ENCODE peak calls at places on chromosomes 5 and 9, in ten cellular contexts. Y is CD8-positive, alpha-beta memory T cell; D is GM23248; C is HCT116; J is SK-N-SH; H is PC-9; G is colonic mucosa; S is left ventricle myocardium inferior; M is neural progenitor cell; X is Peyer's patch. E is an unnamed sample.

GRCh38 chr5:40981420-40981819 is 72.1 kb downstream of the C7 start:
- DNase-seq in G (no peak), M (no peak), X (no peak), S (no peak), Y (no peak), D (no peak), C (no peak), J (no peak), H (no peak), E (no peak)

GRCh38 chr5:82975396-82975795 is 101.8 kb downstream of the TMEM167A start:
- DNase-seq in Y (no peak), S (no peak), X (no peak), H (no peak), C (no peak), G (no peak), M (peak; percentile 10), J (no peak), D (peak; percentile 6), E (no peak)

GRCh38 chr9:20188616-20189212 is 399.9 kb upstream of the SLC24A2 start:
- DNase-seq in M (no peak), C (no peak), S (no peak), X (no peak), D (no peak), Y (no peak), G (no peak), H (no peak), J (no peak), E (no peak)

GRCh38 chr5:31854181-31854624 is 215.3 kb downstream of the PDZD2 start:
- DNase-seq in H (no peak), M (peak; percentile 49), X (no peak), C (no peak), J (no peak), G (no peak), D (peak; percentile 16), Y (no peak), S (peak; percentile 33), E (peak; percentile 17)

GRCh38 chr9:131671150-131671549 is 68.7 kb downstream of the RAPGEF1 start:
- DNase-seq in S (no peak), D (no peak), H (no peak), J (no peak), C (no peak), G (no peak), Y (no peak), M (peak; percentile 40), X (no peak), E (no peak)

GRCh38 chr5:1288439-1289335 is 6.2 kb downstream of the TERT start:
- DNase-seq in G (no peak), H (no peak), D (no peak), Y (no peak), M (no peak), S (no peak), J (no peak), X (peak; percentile 42), C (no peak), E (no peak)

GRCh38 chr5:172529896-172530295 is 75.6 kb upstream of the SH3PXD2B start:
- DNase-seq in D (no peak), G (peak; percentile 13), M (no peak), J (no peak), S (no peak), Y (no peak), H (no peak), C (no peak), X (no peak), E (no peak)

GRCh38 chr5:108369167-108369566 is 12.7 kb downstream of the FBXL17 start:
- DNase-seq in J (no peak), S (no peak), C (no peak), H (no peak), D (no peak), Y (no peak), G (no peak), X (no peak), M (no peak), E (no peak)

GRCh38 chr9:111828193-111828592 is 33.5 kb upstream of the SHOC1 start:
- DNase-seq in G (no peak), C (no peak), J (no peak), X (no peak), M (no peak), Y (no peak), H (no peak), S (no peak), D (peak; percentile 23), E (no peak)

GRCh38 chr5:147037517-147038205 is 159.1 kb upstream of the PPP2R2B start:
- DNase-seq in Y (no peak), J (no peak), X (no peak), C (peak; percentile 31), S (no peak), M (no peak), G (no peak), D (peak; percentile 85), H (no peak), E (no peak)

GRCh38 chr5:89816038-89816437 is 593.5 kb downstream of the CETN3 start:
- DNase-seq in D (peak; percentile 23), G (no peak), S (no peak), X (no peak), J (no peak), C (no peak), M (no peak), H (no peak), Y (no peak), E (no peak)

GRCh38 chr5:3417376-3417943 is 178.2 kb upstream of the IRX1 start:
- DNase-seq in Y (no peak), M (peak; percentile 19), C (no peak), X (no peak), G (no peak), D (no peak), S (no peak), J (no peak), H (no peak), E (no peak)

GRCh38 chr5:25862276-25862675 is 1176.1 kb downstream of the CDH9 start:
- DNase-seq in D (no peak), S (no peak), C (no peak), J (no peak), Y (no peak), G (no peak), M (no peak), X (no peak), H (no peak), E (no peak)

GRCh38 chr5:123964916-123965315 is 452.9 kb downstream of the CSNK1G3 start:
- DNase-seq in G (no peak), H (no peak), D (peak; percentile 3), Y (no peak), X (no peak), S (no peak), M (no peak), C (no peak), J (no peak), E (no peak)

GRCh38 chr5:65481171-65481575 is 547 bp downstream of the ADAMTS6 start:
- DNase-seq in S (no peak), M (peak; percentile 2), Y (no peak), J (peak; percentile 16), C (no peak), X (no peak), H (no peak), D (peak; percentile 44), G (no peak), E (no peak)

GRCh38 chr5:172646716-172647285 is 5.7 kb downstream of the NEURL1B start:
- DNase-seq in G (peak; percentile 49), Y (no peak), X (no peak), D (peak; percentile 28), S (peak; percentile 47), M (peak; percentile 75), C (no peak), H (no peak), J (no peak), E (no peak)

DNA sequence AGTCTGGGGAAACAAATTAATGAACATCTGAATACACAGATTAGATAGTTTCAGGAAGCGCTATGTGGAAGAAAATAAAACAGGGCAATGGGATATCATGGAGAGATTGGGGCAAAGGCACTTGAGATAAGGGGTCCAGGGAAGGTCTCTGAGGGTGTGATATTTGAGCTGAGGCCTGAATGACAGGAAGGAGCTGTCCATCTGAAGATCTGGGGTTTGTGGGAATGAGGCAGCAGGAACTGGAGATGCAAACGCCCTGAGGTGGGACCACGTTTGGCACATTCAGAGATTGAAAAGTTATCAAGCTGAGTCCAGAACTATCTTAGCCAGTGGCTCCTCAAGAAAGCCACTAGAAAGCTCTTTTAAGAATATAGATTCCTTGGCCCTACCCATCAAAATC is 8.7 kb upstream of the DAB2IP start:
- DNase-seq in D (no peak), C (no peak), J (no peak), Y (no peak), H (no peak), S (no peak), X (no peak), G (no peak), M (no peak), E (no peak)
- H3K4me1 ChIP-seq in D (peaks cover 1% of the 10 kb centered on the region), C (peaks cover 14% of the 10 kb centered on the region), J (peaks cover under 1% of the 10 kb centered on the region), Y (no peaks in the 10 kb centered on the region), H (peaks cover 5% of the 10 kb centered on the region), S (peaks cover 86% of the 10 kb centered on the region), X (peaks cover 6% of the 10 kb centered on the region), G (peaks cover 13% of the 10 kb centered on the region), M (peaks cover 25% of the 10 kb centered on the region), E (peaks cover 5% of the 10 kb centered on the region)

DNA sequence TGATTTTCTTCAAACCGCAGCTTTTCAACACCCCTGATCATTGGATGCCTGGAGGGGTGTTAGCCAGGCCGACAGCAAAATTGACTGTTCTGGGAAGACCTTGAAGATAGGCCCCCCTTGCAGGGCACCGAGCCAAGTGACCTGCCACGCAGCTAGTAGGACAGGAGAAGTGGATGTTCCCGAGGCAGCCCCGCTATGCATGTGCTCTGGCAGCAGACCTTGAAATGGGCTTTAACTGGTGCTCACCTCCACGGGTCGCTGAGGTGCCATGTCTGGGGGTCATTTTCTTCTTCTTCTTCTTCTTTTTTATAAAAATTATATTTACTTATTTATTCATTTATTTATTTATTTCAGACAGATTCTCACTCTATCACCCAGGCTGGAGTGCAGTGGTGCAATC is 12.6 kb downstream of the FGF18 start:
- DNase-seq in S (no peak), H (no peak), X (no peak), D (no peak), M (no peak), G (no peak), J (no peak), C (no peak), Y (no peak), E (no peak)
- H3K4me3 ChIP-seq in S (no peak overlapping the region), H (no peak overlapping the region), X (no peak overlapping the region), D (no peak overlapping the region), M (no peak overlapping the region), G (no peak overlapping the region), J (no peak overlapping the region), C (no peak overlapping the region), Y (no peak overlapping the region), E (no peak overlapping the region)

GRCh38 chr5:150503977-150504620 is 3.8 kb upstream of the NDST1 start:
- DNase-seq in J (peak; percentile 83), X (no peak), C (no peak), H (no peak), M (no peak), S (peak; percentile 63), G (peak; percentile 84), D (peak; percentile 73), Y (no peak), E (peak; percentile 90)
- H3K4me1 ChIP-seq in J (no peaks in the 10 kb centered on the region), X (peaks cover 3% of the 10 kb centered on the region), C (peaks cover 34% of the 10 kb centered on the region), H (no peaks in the 10 kb centered on the region), M (peaks cover 55% of the 10 kb centered on the region), S (peaks cover 100% of the 10 kb centered on the region), G (peaks cover 25% of the 10 kb centered on the region), D (peaks cover 58% of the 10 kb centered on the region), Y (no peaks in the 10 kb centered on the region), E (peaks cover 59% of the 10 kb centered on the region)

DNA sequence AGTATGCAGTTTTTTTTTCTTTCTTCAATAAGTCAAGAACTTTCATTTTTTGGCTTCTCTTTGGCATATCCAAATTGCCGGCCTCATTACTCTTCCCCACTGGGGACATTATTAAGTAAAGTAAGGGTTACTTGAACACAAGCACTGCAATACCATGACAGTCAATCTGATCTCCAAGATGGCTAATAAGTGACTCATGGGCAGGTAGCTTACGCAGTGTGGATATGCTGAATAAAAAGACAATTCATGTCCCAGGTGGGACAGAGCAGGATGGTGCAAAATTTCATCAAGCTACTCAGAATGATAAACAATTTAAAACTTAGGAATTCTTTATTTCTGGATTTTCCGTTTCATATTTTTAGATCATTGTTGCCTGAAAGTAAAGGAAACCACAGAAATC is 671.8 kb downstream of the ACTL7B start:
- DNase-seq in S (no peak), J (no peak), G (no peak), Y (no peak), C (no peak), X (no peak), D (no peak), M (no peak), H (no peak), E (no peak)
- H3K4me3 ChIP-seq in S (no peak overlapping the region), J (no peak overlapping the region), G (no peak overlapping the region), Y (no peak overlapping the region), C (no peak overlapping the region), X (no peak overlapping the region), D (no peak overlapping the region), M (no peak overlapping the region), H (no peak overlapping the region), E (no peak overlapping the region)